ENCODE peak calls at places on chromosomes 3 and 15, in five cellular contexts. One of them, this sample, is unnamed.

GRCh38 chr3:8538223-8538622 is 36.6 kb downstream of the LMCD1 start:
- DNase-seq in activated effector memory CD4-positive, alpha-beta T cell treated with Interleukin-2 at 50 U/mL for 16 hours: no peak
- DNase-seq in neural crest cell: no peak
- DNase-seq in renal cortical epithelial cell: no peak
- DNase-seq in naive thymus-derived CD4-positive, alpha-beta T cell: no peak
- DNase-seq in this sample: no peak

GRCh38 chr3:105824129-105824528 is 44.7 kb downstream of the CBLB start:
- DNase-seq in naive thymus-derived CD4-positive, alpha-beta T cell: no peak
- DNase-seq in activated effector memory CD4-positive, alpha-beta T cell treated with Interleukin-2 at 50 U/mL for 16 hours: no peak
- DNase-seq in renal cortical epithelial cell: no peak
- DNase-seq in neural crest cell: no peak
- DNase-seq in this sample: no peak

GRCh38 chr3:184543256-184543655 is 18.3 kb upstream of the EPHB3 start:
- DNase-seq in renal cortical epithelial cell: no peak
- DNase-seq in neural crest cell: no peak
- DNase-seq in naive thymus-derived CD4-positive, alpha-beta T cell: no peak
- DNase-seq in activated effector memory CD4-positive, alpha-beta T cell treated with Interleukin-2 at 50 U/mL for 16 hours: no peak
- DNase-seq in this sample: no peak

GRCh38 chr3:9878700-9879099 is 1.4 kb downstream of the CIDEC start:
- DNase-seq in neural crest cell: no peak
- DNase-seq in renal cortical epithelial cell: peak
- DNase-seq in naive thymus-derived CD4-positive, alpha-beta T cell: no peak
- DNase-seq in activated effector memory CD4-positive, alpha-beta T cell treated with Interleukin-2 at 50 U/mL for 16 hours: no peak
- DNase-seq in this sample: no peak

GRCh38 chr3:52288674-52289073 is 1.0 kb downstream of the GLYCTK start:
- DNase-seq in neural crest cell: no peak
- DNase-seq in naive thymus-derived CD4-positive, alpha-beta T cell: no peak
- DNase-seq in activated effector memory CD4-positive, alpha-beta T cell treated with Interleukin-2 at 50 U/mL for 16 hours: no peak
- DNase-seq in renal cortical epithelial cell: no peak
- DNase-seq in this sample: no peak

GRCh38 chr15:92578096-92578835 is 77.3 kb downstream of the FAM174B start:
- DNase-seq in naive thymus-derived CD4-positive, alpha-beta T cell: no peak
- DNase-seq in renal cortical epithelial cell: no peak
- DNase-seq in activated effector memory CD4-positive, alpha-beta T cell treated with Interleukin-2 at 50 U/mL for 16 hours: no peak
- DNase-seq in neural crest cell: no peak
- DNase-seq in this sample: no peak

GRCh38 chr15:85625856-85626255 is 168.9 kb downstream of the KLHL25 start:
- DNase-seq in naive thymus-derived CD4-positive, alpha-beta T cell: peak
- DNase-seq in renal cortical epithelial cell: no peak
- DNase-seq in neural crest cell: no peak
- DNase-seq in activated effector memory CD4-positive, alpha-beta T cell treated with Interleukin-2 at 50 U/mL for 16 hours: no peak
- DNase-seq in this sample: peak

GRCh38 chr3:25468866-25469319 is 40.8 kb downstream of the RARB start:
- DNase-seq in naive thymus-derived CD4-positive, alpha-beta T cell: no peak
- DNase-seq in renal cortical epithelial cell: no peak
- DNase-seq in activated effector memory CD4-positive, alpha-beta T cell treated with Interleukin-2 at 50 U/mL for 16 hours: no peak
- DNase-seq in neural crest cell: peak
- DNase-seq in this sample: no peak

GRCh38 chr15:101694261-101694660 is 30.0 kb downstream of the TARS3 start:
- DNase-seq in renal cortical epithelial cell: no peak
- DNase-seq in naive thymus-derived CD4-positive, alpha-beta T cell: no peak
- DNase-seq in activated effector memory CD4-positive, alpha-beta T cell treated with Interleukin-2 at 50 U/mL for 16 hours: no peak
- DNase-seq in neural crest cell: no peak
- DNase-seq in this sample: no peak

GRCh38 chr3:56748663-56749231 is 53.0 kb downstream of the ARHGEF3 start:
- DNase-seq in activated effector memory CD4-positive, alpha-beta T cell treated with Interleukin-2 at 50 U/mL for 16 hours: no peak
- DNase-seq in neural crest cell: no peak
- DNase-seq in renal cortical epithelial cell: no peak
- DNase-seq in naive thymus-derived CD4-positive, alpha-beta T cell: no peak
- DNase-seq in this sample: no peak

GRCh38 chr15:81336568-81336967 is 12.6 kb upstream of the STARD5 start:
- DNase-seq in neural crest cell: no peak
- DNase-seq in renal cortical epithelial cell: peak
- DNase-seq in naive thymus-derived CD4-positive, alpha-beta T cell: peak
- DNase-seq in activated effector memory CD4-positive, alpha-beta T cell treated with Interleukin-2 at 50 U/mL for 16 hours: no peak
- DNase-seq in this sample: peak

GRCh38 chr3:195119461-195120198 is 151.3 kb downstream of the XXYLT1 start:
- DNase-seq in naive thymus-derived CD4-positive, alpha-beta T cell: no peak
- DNase-seq in renal cortical epithelial cell: peak
- DNase-seq in activated effector memory CD4-positive, alpha-beta T cell treated with Interleukin-2 at 50 U/mL for 16 hours: no peak
- DNase-seq in neural crest cell: peak
- DNase-seq in this sample: no peak

GRCh38 chr15:42228036-42228435 is 19.9 kb upstream of the VPS39 start:
- DNase-seq in neural crest cell: no peak
- DNase-seq in activated effector memory CD4-positive, alpha-beta T cell treated with Interleukin-2 at 50 U/mL for 16 hours: no peak
- DNase-seq in naive thymus-derived CD4-positive, alpha-beta T cell: no peak
- DNase-seq in renal cortical epithelial cell: no peak
- DNase-seq in this sample: no peak